ENCODE peak calls at places on chromosomes 3 and 15, in six cellular contexts. One of them, this sample, is unnamed.

GRCh38 chr15:58398643-58399042 is 33.1 kb upstream of the LIPC start:
- DNase-seq in transverse colon: no peak
- DNase-seq in PC-9: no peak
- DNase-seq in cardiac fibroblast: no peak
- DNase-seq in ovary: no peak
- DNase-seq in stomach: no peak
- DNase-seq in this sample: no peak

GRCh38 chr15:70569139-70569717 is 194.1 kb downstream of the UACA start:
- DNase-seq in stomach: peak; percentile 43
- DNase-seq in PC-9: peak; percentile 56
- DNase-seq in transverse colon: no peak
- DNase-seq in ovary: no peak
- DNase-seq in cardiac fibroblast: peak; percentile 83
- DNase-seq in this sample: no peak

GRCh38 chr15:60937278-60937677 is 291.8 kb downstream of the RORA start:
- DNase-seq in transverse colon: no peak
- DNase-seq in ovary: no peak
- DNase-seq in PC-9: no peak
- DNase-seq in stomach: no peak
- DNase-seq in cardiac fibroblast: no peak
- DNase-seq in this sample: no peak

GRCh38 chr3:194874783-194875182 is 189.1 kb downstream of the FAM43A start:
- DNase-seq in cardiac fibroblast: no peak
- DNase-seq in stomach: no peak
- DNase-seq in transverse colon: no peak
- DNase-seq in PC-9: no peak
- DNase-seq in ovary: no peak
- DNase-seq in this sample: no peak

GRCh38 chr3:53109822-53110771 is 20.1 kb downstream of the RFT1 start:
- DNase-seq in cardiac fibroblast: peak; percentile 92
- DNase-seq in transverse colon: peak; percentile 66
- DNase-seq in PC-9: no peak
- DNase-seq in ovary: peak; percentile 64
- DNase-seq in stomach: peak; percentile 45
- DNase-seq in this sample: no peak

GRCh38 chr3:187985636-187986035 is 168.3 kb upstream of the LPP start:
- DNase-seq in PC-9: no peak
- DNase-seq in stomach: no peak
- DNase-seq in transverse colon: no peak
- DNase-seq in cardiac fibroblast: no peak
- DNase-seq in ovary: no peak
- DNase-seq in this sample: no peak

GRCh38 chr3:157914882-157915281 is 191.3 kb downstream of the SHOX2 start:
- DNase-seq in ovary: no peak
- DNase-seq in cardiac fibroblast: no peak
- DNase-seq in stomach: no peak
- DNase-seq in transverse colon: no peak
- DNase-seq in PC-9: no peak
- DNase-seq in this sample: no peak

GRCh38 chr3:172726370-172726769 is 15.5 kb upstream of the NCEH1 start:
- DNase-seq in PC-9: peak; percentile 11
- DNase-seq in ovary: no peak
- DNase-seq in cardiac fibroblast: no peak
- DNase-seq in transverse colon: no peak
- DNase-seq in stomach: no peak
- DNase-seq in this sample: no peak

GRCh38 chr3:100561459-100562158 is 47.8 kb upstream of the ADGRG7 start:
- DNase-seq in transverse colon: no peak
- DNase-seq in PC-9: no peak
- DNase-seq in cardiac fibroblast: peak; percentile 77
- DNase-seq in stomach: no peak
- DNase-seq in ovary: no peak
- DNase-seq in this sample: no peak

GRCh38 chr15:42444415-42445063 is 46.4 kb downstream of the ZNF106 start:
- DNase-seq in PC-9: no peak
- DNase-seq in stomach: no peak
- DNase-seq in transverse colon: no peak
- DNase-seq in cardiac fibroblast: no peak
- DNase-seq in ovary: no peak
- DNase-seq in this sample: no peak

GRCh38 chr3:150069633-150070032 is 98.9 kb upstream of the PFN2 start:
- DNase-seq in PC-9: no peak
- DNase-seq in transverse colon: no peak
- DNase-seq in stomach: no peak
- DNase-seq in cardiac fibroblast: no peak
- DNase-seq in ovary: no peak
- DNase-seq in this sample: no peak

GRCh38 chr3:126320517-126321293 is 36.5 kb downstream of the KLF15 start:
- DNase-seq in transverse colon: no peak
- DNase-seq in ovary: no peak
- DNase-seq in cardiac fibroblast: no peak
- DNase-seq in stomach: no peak
- DNase-seq in PC-9: no peak
- DNase-seq in this sample: no peak

GRCh38 chr3:170809021-170809974 is 60.7 kb downstream of the RPL22L1 start:
- DNase-seq in ovary: no peak
- DNase-seq in PC-9: peak; percentile 81
- DNase-seq in cardiac fibroblast: peak; percentile 85
- DNase-seq in stomach: no peak
- DNase-seq in transverse colon: peak; percentile 21
- DNase-seq in this sample: no peak
- TF ChIP-seq CTCF in ovary: no peak
- TF ChIP-seq CTCF in PC-9: peak; percentile 87
- TF ChIP-seq CTCF in cardiac fibroblast: peak; percentile 73
- TF ChIP-seq CTCF in stomach: no peak
- TF ChIP-seq CTCF in transverse colon: peak; percentile 39
- TF ChIP-seq CTCF in this sample: no peak

DNA sequence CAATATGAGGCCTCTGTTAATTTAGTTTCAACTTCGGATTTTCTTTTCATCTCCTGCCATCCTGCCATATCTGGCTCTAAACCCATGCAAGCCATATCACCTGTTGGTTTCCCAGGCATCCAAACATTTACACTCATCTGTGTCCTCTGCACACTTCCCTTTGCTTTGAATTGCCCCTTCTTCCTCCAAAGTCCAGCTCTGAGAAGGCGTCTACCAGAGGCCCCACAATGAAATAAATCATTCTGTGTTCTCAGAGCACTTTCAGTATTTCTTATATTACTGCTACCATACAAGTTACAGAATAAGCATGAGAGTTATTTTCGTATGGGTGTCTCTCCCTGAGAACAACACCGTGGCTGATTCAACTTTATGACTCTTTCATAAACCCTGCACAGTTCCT is 12.9 kb upstream of the ABHD17C start:
- DNase-seq in stomach: no peak
- DNase-seq in PC-9: no peak
- DNase-seq in transverse colon: peak; percentile 50
- DNase-seq in ovary: no peak
- DNase-seq in cardiac fibroblast: no peak
- DNase-seq in this sample: no peak
- TF ChIP-seq CTCF in stomach: no peak
- TF ChIP-seq CTCF in PC-9: no peak
- TF ChIP-seq CTCF in transverse colon: no peak
- TF ChIP-seq CTCF in ovary: no peak
- TF ChIP-seq CTCF in cardiac fibroblast: no peak
- TF ChIP-seq CTCF in this sample: no peak

GRCh38 chr3:75180945-75181298 is 483.2 kb upstream of the FRG2C start:
- DNase-seq in ovary: no peak
- DNase-seq in transverse colon: no peak
- DNase-seq in stomach: no peak
- DNase-seq in cardiac fibroblast: no peak
- DNase-seq in PC-9: no peak
- DNase-seq in this sample: no peak
- TF ChIP-seq CTCF in ovary: no peak
- TF ChIP-seq CTCF in transverse colon: no peak
- TF ChIP-seq CTCF in stomach: no peak
- TF ChIP-seq CTCF in cardiac fibroblast: no peak
- TF ChIP-seq CTCF in PC-9: no peak
- TF ChIP-seq CTCF in this sample: no peak

DNA sequence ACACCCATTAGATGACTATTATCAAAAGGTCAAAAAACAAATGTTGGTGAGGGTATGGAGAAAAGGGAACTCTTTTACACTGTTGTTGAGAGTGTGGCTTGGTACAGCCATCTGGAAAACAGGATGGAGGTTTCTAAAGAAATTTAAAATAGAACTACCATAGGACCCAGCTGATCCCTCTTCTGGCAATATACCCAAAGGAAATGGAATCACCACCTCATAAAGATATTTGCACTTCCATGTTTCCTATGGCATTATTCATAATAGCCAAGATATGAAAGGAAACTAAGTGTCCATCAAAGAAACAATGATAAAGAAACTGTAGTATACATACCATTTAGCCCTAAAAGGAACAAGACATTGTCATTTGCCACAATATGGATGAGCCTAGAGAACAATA is 186.3 kb downstream of the SCAPER start:
- DNase-seq in stomach: no peak
- DNase-seq in cardiac fibroblast: no peak
- DNase-seq in PC-9: no peak
- DNase-seq in ovary: no peak
- DNase-seq in transverse colon: no peak
- DNase-seq in this sample: no peak
- TF ChIP-seq CTCF in stomach: no peak
- TF ChIP-seq CTCF in cardiac fibroblast: no peak
- TF ChIP-seq CTCF in PC-9: no peak
- TF ChIP-seq CTCF in ovary: no peak
- TF ChIP-seq CTCF in transverse colon: no peak
- TF ChIP-seq CTCF in this sample: no peak

This sample was measured in omental fat pad.